ENCODE peak calls at places on chromosomes 4 and X, in nine cellular contexts. J, P, U, T, F, X, R, S and E are unnamed samples.

GRCh38 chrX:2577844-2578444 is 77.2 kb upstream of the DHRSX start:
- DNase-seq in R (no peak), J (no peak), U (no peak), S (no peak), P (no peak), X (no peak), F (no peak), T (no peak), E (no peak)

GRCh38 chr4:175253184-175253902 is 335.2 kb downstream of the ADAM29 start:
- DNase-seq in P (no peak), F (no peak), T (no peak), J (no peak), U (no peak), R (peak; percentile 16), X (no peak), S (no peak), E (no peak)

GRCh38 chr4:165156906-165157305 is 44.2 kb upstream of the TMEM192 start:
- DNase-seq in J (no peak), U (no peak), S (no peak), T (no peak), X (no peak), F (no peak), P (no peak), R (no peak), E (no peak)

GRCh38 chrX:10041383-10041782 is 74.2 kb downstream of the CLDN34 start:
- DNase-seq in F (no peak), X (no peak), S (no peak), P (no peak), J (no peak), T (no peak), U (no peak), R (no peak), E (no peak)

GRCh38 chr4:70269674-70270073 is 27.3 kb downstream of the CSN3 start:
- DNase-seq in P (no peak), T (no peak), J (peak; percentile 0), S (no peak), X (no peak), R (peak; percentile 8), U (no peak), F (no peak), E (no peak)

GRCh38 chrX:148552775-148553174 is 52.4 kb downstream of the AFF2 start:
- DNase-seq in F (no peak), J (no peak), U (no peak), T (no peak), R (peak; percentile 23), X (no peak), S (no peak), P (no peak), E (no peak)

GRCh38 chr4:55920571-55920970 is 28.2 kb upstream of the CEP135 start:
- DNase-seq in R (no peak), U (no peak), P (no peak), F (no peak), T (no peak), J (no peak), S (no peak), X (no peak), E (no peak)

GRCh38 chrX:27976284-27976683 is 5.0 kb downstream of the DCAF8L1 start:
- DNase-seq in J (no peak), U (no peak), X (no peak), S (no peak), P (no peak), R (no peak), T (no peak), F (no peak), E (no peak)

GRCh38 chr4:27048350-27049100 is 187.9 kb downstream of the STIM2 start:
- DNase-seq in X (no peak), S (no peak), F (no peak), P (no peak), R (peak; percentile 65), T (no peak), U (peak; percentile 13), J (peak; percentile 37), E (no peak)

GRCh38 chr4:122709236-122709635 is 23.3 kb upstream of the BBS12 start:
- DNase-seq in S (no peak), J (no peak), R (no peak), P (no peak), X (no peak), U (no peak), T (no peak), F (no peak), E (no peak)

GRCh38 chr4:38062088-38062893 is 102.1 kb downstream of the PTTG2 start:
- DNase-seq in X (peak; percentile 5), S (peak; percentile 46), U (peak; percentile 76), T (peak; percentile 73), J (peak; percentile 39), R (peak; percentile 93), P (peak; percentile 81), F (peak; percentile 54), E (peak; percentile 42)

GRCh38 chrX:70244881-70245280 is 10.4 kb downstream of the AWAT1 start:
- DNase-seq in P (no peak), F (no peak), X (no peak), S (no peak), R (no peak), U (no peak), T (no peak), J (no peak), E (no peak)

GRCh38 chr4:56314207-56314915 is 72.9 kb downstream of the AASDH start:
- DNase-seq in J (no peak), R (no peak), S (no peak), X (no peak), F (no peak), P (no peak), U (no peak), T (no peak), E (no peak)

GRCh38 chr4:93480452-93480851 is 348.1 kb upstream of the ATOH1 start:
- DNase-seq in S (no peak), U (no peak), X (no peak), P (no peak), R (no peak), F (no peak), J (no peak), T (no peak), E (no peak)

GRCh38 chrX:323721-324628 is 5.4 kb upstream of the GTPBP6 start:
- DNase-seq in T (peak; percentile 82), X (no peak), S (no peak), J (no peak), R (peak; percentile 65), U (no peak), P (peak; percentile 81), F (no peak), E (no peak)

GRCh38 chrX:124651031-124651430 is 304.7 kb downstream of the SH2D1A start:
- DNase-seq in S (no peak), J (no peak), U (no peak), R (no peak), F (no peak), T (no peak), X (no peak), P (no peak), E (no peak)

GRCh38 chr4:23857353-23857752 is 32.5 kb downstream of the PPARGC1A start:
- DNase-seq in X (no peak), F (no peak), U (no peak), J (no peak), P (no peak), T (no peak), S (no peak), R (no peak), E (no peak)

GRCh38 chr4:31023724-31024123 is 303.6 kb downstream of the PCDH7 start:
- DNase-seq in U (no peak), S (no peak), T (no peak), R (no peak), X (no peak), J (no peak), P (no peak), F (no peak), E (no peak)

GRCh38 chr4:165464338-165464737 is 85.5 kb downstream of the CPE start:
- DNase-seq in J (no peak), U (no peak), R (no peak), P (no peak), S (no peak), T (no peak), F (no peak), X (no peak), E (no peak)

GRCh38 chrX:45771114-45771513 is 570.4 kb upstream of the DIPK2B start:
- DNase-seq in P (no peak), F (no peak), R (peak; percentile 86), S (no peak), T (no peak), U (no peak), X (no peak), J (no peak), E (no peak)

GRCh38 chr4:181264908-181265307 is 978.3 kb upstream of the TENM3 start:
- DNase-seq in S (no peak), R (no peak), U (no peak), P (peak; percentile 19), X (no peak), T (no peak), J (no peak), F (no peak), E (no peak)

GRCh38 chr4:42547805-42548204 is 109.1 kb downstream of the ATP8A1 start:
- DNase-seq in S (no peak), J (no peak), T (no peak), R (no peak), P (no peak), X (no peak), F (no peak), U (no peak), E (no peak)

GRCh38 chr4:156677136-156677535 is 294.5 kb downstream of the PDGFC start:
- DNase-seq in X (no peak), R (peak; percentile 32), F (no peak), U (no peak), T (no peak), S (no peak), P (peak; percentile 19), J (no peak), E (no peak)

GRCh38 chr4:68074397-68074796 is 55.3 kb downstream of the TMPRSS11F start:
- DNase-seq in R (no peak), T (no peak), F (no peak), X (no peak), J (no peak), S (no peak), P (no peak), U (no peak), E (no peak)

GRCh38 chrX:10239611-10240064 is 82.9 kb downstream of the CLCN4 start:
- DNase-seq in U (no peak), F (no peak), J (no peak), X (no peak), R (no peak), P (no peak), S (no peak), T (no peak), E (no peak)

GRCh38 chrX:1139101-1139500 is 73.3 kb downstream of the CRLF2 start:
- DNase-seq in R (no peak), F (no peak), P (no peak), U (no peak), X (no peak), S (no peak), T (no peak), J (no peak), E (no peak)

GRCh38 chr4:36492590-36492989 is 211.2 kb downstream of the DTHD1 start:
- DNase-seq in F (no peak), U (no peak), R (no peak), S (no peak), P (no peak), J (no peak), X (no peak), T (no peak), E (no peak)